ENCODE peak calls at places on chromosomes 11 and 22, in four cellular contexts. One of them, this sample, is unnamed.

GRCh38 chr11:46352063-46352841 is 5.0 kb downstream of the DGKZ start:
- DNase-seq in activated T-helper 1 cell treated with Interleukin-2 at 50 U/mL for 16 hours: peak
- DNase-seq in fibroblast of pulmonary artery: peak
- DNase-seq in Jurkat, Clone E6-1: no peak
- DNase-seq in this sample: peak

GRCh38 chr11:134463716-134464115 is 51.7 kb upstream of the B3GAT1 start:
- DNase-seq in Jurkat, Clone E6-1: no peak
- DNase-seq in activated T-helper 1 cell treated with Interleukin-2 at 50 U/mL for 16 hours: no peak
- DNase-seq in fibroblast of pulmonary artery: no peak
- DNase-seq in this sample: no peak

GRCh38 chr11:11827272-11827671 is 14.5 kb upstream of the USP47 start:
- DNase-seq in Jurkat, Clone E6-1: no peak
- DNase-seq in fibroblast of pulmonary artery: no peak
- DNase-seq in activated T-helper 1 cell treated with Interleukin-2 at 50 U/mL for 16 hours: no peak
- DNase-seq in this sample: no peak

GRCh38 chr11:15101072-15101701 is 13.5 kb upstream of the INSC start:
- DNase-seq in Jurkat, Clone E6-1: peak
- DNase-seq in fibroblast of pulmonary artery: peak
- DNase-seq in activated T-helper 1 cell treated with Interleukin-2 at 50 U/mL for 16 hours: peak
- DNase-seq in this sample: peak

GRCh38 chr11:110598725-110599124 is 113.5 kb downstream of the ARHGAP20 start:
- DNase-seq in Jurkat, Clone E6-1: no peak
- DNase-seq in fibroblast of pulmonary artery: no peak
- DNase-seq in activated T-helper 1 cell treated with Interleukin-2 at 50 U/mL for 16 hours: no peak
- DNase-seq in this sample: no peak

GRCh38 chr11:76787911-76788596 is 4.9 kb downstream of the TSKU start:
- DNase-seq in Jurkat, Clone E6-1: no peak
- DNase-seq in fibroblast of pulmonary artery: peak
- DNase-seq in activated T-helper 1 cell treated with Interleukin-2 at 50 U/mL for 16 hours: no peak
- DNase-seq in this sample: no peak

GRCh38 chr22:41951898-41952474 is at the start of gene SMIM45:
- DNase-seq in Jurkat, Clone E6-1: no peak
- DNase-seq in fibroblast of pulmonary artery: peak
- DNase-seq in activated T-helper 1 cell treated with Interleukin-2 at 50 U/mL for 16 hours: no peak
- DNase-seq in this sample: no peak

GRCh38 chr11:130670200-130670599 is 221.8 kb downstream of the ADAMTS15 start:
- DNase-seq in fibroblast of pulmonary artery: no peak
- DNase-seq in Jurkat, Clone E6-1: no peak
- DNase-seq in activated T-helper 1 cell treated with Interleukin-2 at 50 U/mL for 16 hours: no peak
- DNase-seq in this sample: no peak

GRCh38 chr11:108620958-108621772 is 27.6 kb upstream of the EXPH5 start:
- DNase-seq in fibroblast of pulmonary artery: no peak
- DNase-seq in activated T-helper 1 cell treated with Interleukin-2 at 50 U/mL for 16 hours: no peak
- DNase-seq in Jurkat, Clone E6-1: peak
- DNase-seq in this sample: no peak

GRCh38 chr11:6757373-6757967 is 14.3 kb downstream of the OR2AG2 start:
- DNase-seq in Jurkat, Clone E6-1: peak
- DNase-seq in activated T-helper 1 cell treated with Interleukin-2 at 50 U/mL for 16 hours: peak
- DNase-seq in fibroblast of pulmonary artery: peak
- DNase-seq in this sample: peak

GRCh38 chr11:26399336-26399735 is 67.4 kb downstream of the ANO3 start:
- DNase-seq in activated T-helper 1 cell treated with Interleukin-2 at 50 U/mL for 16 hours: no peak
- DNase-seq in fibroblast of pulmonary artery: no peak
- DNase-seq in Jurkat, Clone E6-1: no peak
- DNase-seq in this sample: no peak

GRCh38 chr22:41915035-41915782 is at the start of gene SHISA8:
- DNase-seq in activated T-helper 1 cell treated with Interleukin-2 at 50 U/mL for 16 hours: peak
- DNase-seq in fibroblast of pulmonary artery: peak
- DNase-seq in Jurkat, Clone E6-1: no peak
- DNase-seq in this sample: peak

GRCh38 chr22:46661221-46661851 is 41.1 kb downstream of the GRAMD4 start:
- DNase-seq in activated T-helper 1 cell treated with Interleukin-2 at 50 U/mL for 16 hours: peak
- DNase-seq in fibroblast of pulmonary artery: peak
- DNase-seq in Jurkat, Clone E6-1: no peak
- DNase-seq in this sample: no peak

GRCh38 chr11:46234261-46234660 is 43.2 kb upstream of the CREB3L1 start:
- DNase-seq in fibroblast of pulmonary artery: no peak
- DNase-seq in Jurkat, Clone E6-1: no peak
- DNase-seq in activated T-helper 1 cell treated with Interleukin-2 at 50 U/mL for 16 hours: no peak
- DNase-seq in this sample: no peak

GRCh38 chr11:83019888-83020579 is 51.7 kb downstream of the RAB30 start:
- DNase-seq in activated T-helper 1 cell treated with Interleukin-2 at 50 U/mL for 16 hours: no peak
- DNase-seq in Jurkat, Clone E6-1: no peak
- DNase-seq in fibroblast of pulmonary artery: no peak
- DNase-seq in this sample: no peak